ENCODE peak calls at places on chromosome 5, in five cellular contexts. D is cardiac fibroblast, W is Panc1, E is NB4, G is progenitor cell of endocrine pancreas. P is an unnamed sample.
A peak's percentile ranks its signal among the peaks of the same experiment; 100 is the strongest.

GRCh38 chr5:107864793-107865192 is 194.1 kb upstream of the EFNA5 start:
- DNase-seq in D (peak; percentile 48), W (no peak), E (no peak), G (no peak), P (no peak)

GRCh38 chr5:171600736-171601265 is 181.4 kb downstream of the FGF18 start:
- DNase-seq in D (no peak), W (no peak), E (peak; percentile 30), G (no peak), P (no peak)

GRCh38 chr5:109650451-109650850 is 39.3 kb upstream of the MAN2A1 start:
- DNase-seq in D (no peak), W (no peak), E (no peak), G (no peak), P (no peak)

GRCh38 chr5:111972548-111972947 is 215.6 kb upstream of the NREP start:
- DNase-seq in D (no peak), W (no peak), E (no peak), G (no peak), P (no peak)

GRCh38 chr5:3896098-3896497 is 300.5 kb downstream of the IRX1 start:
- DNase-seq in D (no peak), W (no peak), E (no peak), G (no peak), P (no peak)

GRCh38 chr5:74257645-74258328 is 382.7 kb downstream of the ENC1 start:
- DNase-seq in D (peak; percentile 61), W (no peak), E (peak; percentile 93), G (no peak), P (no peak)

GRCh38 chr5:167770461-167770860 is 521.0 kb upstream of the WWC1 start:
- DNase-seq in D (peak; percentile 63), W (no peak), E (no peak), G (no peak), P (peak; percentile 68)

GRCh38 chr5:108421713-108422112 is 39.8 kb upstream of the FBXL17 start:
- DNase-seq in D (peak; percentile 13), W (no peak), E (no peak), G (no peak), P (peak; percentile 22)

GRCh38 chr5:16033196-16033925 is 146.2 kb downstream of the MARCHF11 start:
- DNase-seq in D (no peak), W (no peak), E (no peak), G (no peak), P (no peak)

GRCh38 chr5:65262094-65262493 is 219.6 kb downstream of the ADAMTS6 start:
- DNase-seq in D (peak; percentile 75), W (no peak), E (no peak), G (no peak), P (no peak)

GRCh38 chr5:122101636-122102285 is 23.7 kb upstream of the LOX start:
- DNase-seq in D (peak; percentile 84), W (no peak), E (peak; percentile 38), G (no peak), P (peak; percentile 57)

GRCh38 chr5:66411701-66412100 is 184.5 kb upstream of the MAST4 start:
- DNase-seq in D (no peak), W (no peak), E (no peak), G (no peak), P (no peak)

GRCh38 chr5:73513996-73514395 is 15.8 kb downstream of the BTF3 start:
- DNase-seq in D (no peak), W (no peak), E (no peak), G (no peak), P (no peak)

GRCh38 chr5:166909040-166909439 is 1382.4 kb upstream of the WWC1 start:
- DNase-seq in D (peak; percentile 14), W (no peak), E (no peak), G (no peak), P (no peak)

GRCh38 chr5:73380052-73380451 is 68.5 kb downstream of the FOXD1 start:
- DNase-seq in D (no peak), W (no peak), E (no peak), G (no peak), P (no peak)

GRCh38 chr5:158886957-158887356 is 212.8 kb downstream of the EBF1 start:
- DNase-seq in D (no peak), W (no peak), E (no peak), G (no peak), P (no peak)

GRCh38 chr5:763397-763796 is 21.1 kb downstream of the ZDHHC11B start:
- DNase-seq in D (no peak), W (no peak), E (no peak), G (no peak), P (no peak)

GRCh38 chr5:138566792-138567191 is 8.4 kb downstream of the HSPA9 start:
- DNase-seq in D (no peak), W (no peak), E (no peak), G (no peak), P (no peak)

GRCh38 chr5:91189480-91190332 is 193.4 kb downstream of the ARRDC3 start:
- DNase-seq in D (peak; percentile 88), W (no peak), E (no peak), G (no peak), P (peak; percentile 73)

GRCh38 chr5:9661316-9662015 is 31.3 kb upstream of the TAS2R1 start:
- DNase-seq in D (no peak), W (no peak), E (no peak), G (no peak), P (peak; percentile 35)

GRCh38 chr5:20832204-20833080 is 844.4 kb upstream of the CDH18 start:
- DNase-seq in D (peak; percentile 1), W (no peak), E (no peak), G (no peak), P (no peak)

GRCh38 chr5:54701179-54701578 is 183.6 kb downstream of the SNX18 start:
- DNase-seq in D (peak; percentile 98), W (no peak), E (no peak), G (no peak), P (peak; percentile 97)

GRCh38 chr5:135426102-135427082 is 20.8 kb downstream of the DCANP1 start:
- DNase-seq in D (peak; percentile 70), W (peak; percentile 42), E (peak; percentile 89), G (no peak), P (peak; percentile 62)

GRCh38 chr5:79795764-79796398 is 106.2 kb downstream of the CMYA5 start:
- DNase-seq in D (peak; percentile 8), W (no peak), E (no peak), G (no peak), P (no peak)

GRCh38 chr5:55896663-55897062 is 45.5 kb downstream of the IL31RA start:
- DNase-seq in D (peak; percentile 25), W (no peak), E (no peak), G (no peak), P (no peak)

GRCh38 chr5:163532203-163532892 is 26.9 kb downstream of the MAT2B start:
- DNase-seq in D (no peak), W (no peak), E (no peak), G (no peak), P (no peak)

GRCh38 chr5:168307925-168308584 is 16.6 kb downstream of the WWC1 start:
- DNase-seq in D (no peak), W (no peak), E (no peak), G (no peak), P (no peak)

GRCh38 chr5:141747152-141747640 is 65.2 kb upstream of the ARAP3 start:
- DNase-seq in D (peak; percentile 60), W (no peak), E (no peak), G (no peak), P (peak; percentile 57)

GRCh38 chr5:16585028-16585667 is 31.6 kb downstream of the RETREG1 start:
- DNase-seq in D (no peak), W (no peak), E (no peak), G (no peak), P (no peak)

GRCh38 chr5:176965633-176966032 is 40.9 kb downstream of the UIMC1 start:
- DNase-seq in D (no peak), W (no peak), E (no peak), G (no peak), P (no peak)

GRCh38 chr5:18281947-18282557 is 647.8 kb downstream of the TAF11L14 start:
- DNase-seq in D (peak; percentile 76), W (peak; percentile 58), E (peak; percentile 56), G (no peak), P (peak; percentile 51)

GRCh38 chr5:130267926-130268325 is 363.7 kb downstream of the CHSY3 start:
- DNase-seq in D (no peak), W (no peak), E (no peak), G (no peak), P (no peak)

GRCh38 chr5:135131801-135132675 is 98.0 kb upstream of the PITX1 start:
- DNase-seq in D (no peak), W (no peak), E (peak; percentile 38), G (no peak), P (no peak)

GRCh38 chr5:151459680-151460079 is 12.3 kb downstream of the SLC36A1 start:
- DNase-seq in D (no peak), W (no peak), E (no peak), G (no peak), P (peak; percentile 81)
- TF ChIP-seq CTCF in D (no peak), W (no peak), E (no peak), G (no peak), P (peak; percentile 60)

GRCh38 chr5:51345106-51345505 is 38.1 kb upstream of the ISL1 start:
- DNase-seq in D (peak; percentile 1), W (no peak), E (no peak), G (no peak), P (no peak)

GRCh38 chr5:51347157-51347556 is 36.1 kb upstream of the ISL1 start:
- DNase-seq in D (no peak), W (no peak), E (no peak), G (no peak), P (no peak)

DNA sequence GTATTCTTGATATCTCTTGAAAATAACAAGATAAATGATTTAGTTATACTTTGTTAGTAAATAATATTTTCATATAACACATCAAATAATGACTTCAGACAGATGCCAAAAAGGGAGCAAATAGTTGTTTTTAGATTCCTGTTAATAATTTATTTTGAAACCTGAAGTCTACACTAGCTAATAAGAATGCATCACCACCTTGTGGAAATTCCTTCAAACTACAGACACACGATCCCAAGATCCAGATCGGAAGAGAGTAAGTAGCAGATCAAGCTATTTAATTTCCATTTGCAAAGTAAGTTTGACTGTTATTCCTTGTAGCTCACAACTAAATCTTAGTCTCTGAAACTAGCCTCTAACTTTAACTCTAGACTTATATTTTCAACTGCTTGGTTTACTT is 35.5 kb upstream of the ISL1 start:
- DNase-seq in D (no peak), W (no peak), E (no peak), G (no peak), P (no peak)
- TF ChIP-seq CTCF in D (no peak), W (peak; percentile 18), E (no peak), G (peak; percentile 32), P (peak; percentile 39)

DNA sequence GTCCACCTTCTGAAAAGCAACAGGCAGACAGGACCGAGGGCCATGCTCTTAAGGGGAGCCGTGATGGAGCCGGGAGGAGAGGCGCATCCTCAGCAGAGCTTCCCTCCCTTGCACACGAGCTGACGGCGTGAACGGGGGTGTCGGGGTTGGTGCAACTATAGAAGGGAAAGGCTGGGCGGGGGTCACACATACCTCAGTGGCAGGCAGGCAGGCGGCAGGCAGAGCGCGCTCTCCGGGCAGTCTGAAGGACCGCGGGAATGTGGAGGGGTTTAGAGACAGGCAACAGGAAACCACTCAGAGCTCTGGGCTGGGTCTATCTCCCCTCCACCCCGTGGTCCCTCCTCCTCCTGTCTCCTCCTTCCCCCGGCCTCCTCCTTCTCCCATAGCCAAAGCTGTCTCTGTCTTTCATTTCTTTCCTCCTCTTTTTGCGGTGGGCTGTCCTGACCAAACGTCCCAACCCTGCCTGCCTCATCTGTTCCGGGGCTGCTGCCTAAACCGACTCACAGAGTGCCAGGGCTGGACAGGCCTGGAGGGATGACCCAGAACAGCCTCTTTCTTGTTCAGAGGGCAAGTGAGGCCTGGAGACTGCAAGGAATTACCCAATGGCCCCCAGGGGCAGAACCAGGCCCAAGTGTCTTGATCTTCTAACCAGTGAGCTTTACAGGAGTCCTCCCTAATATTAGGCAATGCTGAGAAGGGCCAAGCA is at the start of gene SPARC:
- DNase-seq in D (peak; percentile 95), W (no peak), E (peak; percentile 93), G (peak; percentile 19), P (peak; percentile 95)
- TF ChIP-seq CTCF in D (no peak), W (no peak), E (no peak), G (no peak), P (no peak)

GRCh38 chr5:37771203-37771611 is 68.6 kb downstream of the GDNF start:
- DNase-seq in D (no peak), W (no peak), E (no peak), G (no peak), P (no peak)
- TF ChIP-seq CTCF in D (no peak), W (no peak), E (no peak), G (no peak), P (peak; percentile 30)

P was measured in HFFc6.